ENCODE peak calls at places on chromosomes 5 and 9, in ten cellular contexts. U is activated T-cell treated with anti-CD3 and anti-CD28 coated beads for 1 hour; G is H7; X is hypothalamus; I is mucosa of gallbladder; F is MCF 10A; C is M059J; H is COR-L47; B is GM23338; V is stimulated activated CD4-positive, alpha-beta T cell treated with anti-CD3 and anti-CD28 coated beads, Interleukin-12 subunit alpha, Interleukin-12 subunit beta, amount 100 ng/mL, for 4 hours. T is an unnamed sample.

GRCh38 chr9:121225240-121225639 is 23.6 kb upstream of the RAB14 start:
- DNase-seq in B (no peak), U (no peak), I (no peak), H (no peak), V (no peak), X (no peak), G (no peak), C (no peak), F (no peak), T (no peak)

GRCh38 chr9:136306691-136307208 is 2.9 kb upstream of the CCDC187 start:
- DNase-seq in H (no peak), C (peak; percentile 41), U (no peak), V (no peak), I (no peak), G (no peak), B (peak; percentile 27), F (no peak), X (no peak), T (peak; percentile 59)

GRCh38 chr5:73946926-73947455 is 321.0 kb downstream of the ARHGEF28 start:
- DNase-seq in U (no peak), C (no peak), F (no peak), H (no peak), I (no peak), G (no peak), X (no peak), V (no peak), B (no peak), T (no peak)

GRCh38 chr5:178640331-178641045 is 13.6 kb upstream of the CLK4 start:
- DNase-seq in X (no peak), V (no peak), U (no peak), C (peak; percentile 52), B (no peak), I (no peak), H (no peak), F (peak; percentile 53), G (no peak), T (no peak)

GRCh38 chr5:81408496-81408895 is 14.6 kb upstream of the ACOT12 start:
- DNase-seq in C (no peak), X (no peak), H (no peak), U (no peak), V (no peak), B (peak; percentile 5), G (no peak), I (no peak), F (no peak), T (no peak)

GRCh38 chr9:21559402-21560280 is 77.5 kb upstream of the IFNE start:
- DNase-seq in B (peak; percentile 83), X (peak; percentile 10), C (peak; percentile 81), I (no peak), U (peak; percentile 16), F (peak; percentile 52), V (peak; percentile 52), H (peak; percentile 37), G (peak; percentile 92), T (peak; percentile 56)

GRCh38 chr9:98091735-98092632 is 27.0 kb downstream of the TRIM14 start:
- DNase-seq in U (no peak), F (no peak), H (no peak), B (peak; percentile 79), G (peak; percentile 85), C (no peak), V (no peak), X (no peak), I (no peak), T (no peak)

GRCh38 chr5:1809416-1810035 is 8.3 kb downstream of the NDUFS6 start:
- DNase-seq in G (no peak), F (no peak), C (no peak), U (no peak), I (no peak), V (no peak), H (no peak), X (no peak), B (no peak), T (no peak)

GRCh38 chr9:134602547-134603362 is 38.8 kb upstream of the COL5A1 start:
- DNase-seq in G (peak; percentile 32), B (no peak), U (no peak), H (no peak), I (peak; percentile 68), X (no peak), C (peak; percentile 100), F (peak; percentile 79), V (no peak), T (peak; percentile 28)

GRCh38 chr5:130135506-130135905 is 231.2 kb downstream of the CHSY3 start:
- DNase-seq in V (no peak), G (no peak), C (no peak), X (no peak), F (peak; percentile 81), H (no peak), B (no peak), I (no peak), U (no peak), T (no peak)

GRCh38 chr5:42813533-42813932 is 1.8 kb upstream of the SELENOP start:
- DNase-seq in C (no peak), B (peak; percentile 84), V (no peak), F (no peak), U (no peak), G (peak; percentile 40), H (no peak), X (peak; percentile 18), I (no peak), T (no peak)

GRCh38 chr5:151751091-151751490 is 7.3 kb downstream of the ATOX1 start:
- DNase-seq in G (no peak), U (no peak), I (no peak), B (no peak), F (peak; percentile 78), H (no peak), X (no peak), C (peak; percentile 66), V (no peak), T (no peak)

GRCh38 chr9:34185778-34186551 is 7.1 kb downstream of the UBAP1 start:
- DNase-seq in U (no peak), C (peak; percentile 96), I (no peak), F (peak; percentile 96), V (no peak), G (no peak), H (peak; percentile 12), X (no peak), B (no peak), T (no peak)

GRCh38 chr9:128159073-128159783 is 837 bp upstream of the BBLN start:
- DNase-seq in X (no peak), U (peak; percentile 26), V (peak; percentile 16), I (no peak), B (no peak), G (no peak), C (no peak), H (no peak), F (no peak), T (no peak)

GRCh38 chr9:84512493-84512892 is 157.0 kb upstream of the NTRK2 start:
- DNase-seq in H (no peak), G (no peak), C (no peak), U (no peak), X (no peak), B (no peak), F (peak; percentile 29), I (no peak), V (no peak), T (no peak)

GRCh38 chr9:72315089-72315509 is 49.9 kb downstream of the ZFAND5 start:
- DNase-seq in V (no peak), X (peak; percentile 16), U (no peak), G (no peak), H (peak; percentile 50), F (peak; percentile 58), I (peak; percentile 64), C (peak; percentile 93), B (no peak), T (no peak)

GRCh38 chr5:61450170-61450815 is 118.2 kb downstream of the ZSWIM6 start:
- DNase-seq in C (peak; percentile 91), V (no peak), B (no peak), F (peak; percentile 83), X (no peak), U (no peak), G (no peak), I (peak; percentile 24), H (no peak), T (no peak)

GRCh38 chr5:168097852-168098251 is 193.6 kb upstream of the WWC1 start:
- DNase-seq in B (no peak), V (no peak), C (no peak), G (no peak), F (no peak), X (no peak), I (no peak), H (no peak), U (no peak), T (no peak)

GRCh38 chr9:87059740-87060139 is 112.4 kb upstream of the GAS1 start:
- DNase-seq in X (no peak), V (no peak), I (no peak), C (no peak), U (no peak), H (no peak), B (no peak), F (no peak), G (no peak), T (no peak)

GRCh38 chr5:173069661-173070060 is 13.5 kb downstream of the CREBRF start:
- DNase-seq in U (no peak), X (no peak), I (no peak), V (no peak), C (no peak), G (no peak), F (no peak), H (no peak), B (no peak), T (no peak)

GRCh38 chr5:36090033-36090432 is 23.4 kb upstream of the UGT3A2 start:
- DNase-seq in H (no peak), X (no peak), B (peak; percentile 87), U (no peak), V (no peak), F (peak; percentile 25), C (peak; percentile 58), I (no peak), G (no peak), T (peak; percentile 4)

GRCh38 chr9:22240619-22241018 is 206.0 kb upstream of the DMRTA1 start:
- DNase-seq in H (no peak), U (no peak), V (no peak), B (no peak), I (no peak), G (no peak), C (peak; percentile 82), X (no peak), F (peak; percentile 54), T (no peak)

GRCh38 chr5:150298701-150299451 is 3.8 kb downstream of the ARSI start:
- DNase-seq in C (peak; percentile 97), V (no peak), I (no peak), G (no peak), H (no peak), F (peak; percentile 96), X (no peak), U (no peak), B (no peak), T (no peak)

GRCh38 chr5:108884736-108885135 is 137.0 kb downstream of the FER start:
- DNase-seq in B (no peak), I (no peak), G (no peak), U (no peak), H (no peak), V (no peak), C (peak; percentile 70), F (peak; percentile 4), X (no peak), T (no peak)

GRCh38 chr9:93493949-93494348 is 40.6 kb upstream of the FAM120AOS start:
- DNase-seq in X (no peak), F (no peak), G (no peak), I (peak; percentile 84), H (no peak), V (no peak), C (no peak), B (no peak), U (no peak), T (no peak)

GRCh38 chr9:69677931-69678330 is 5.8 kb upstream of the APBA1 start:
- DNase-seq in V (no peak), I (no peak), B (no peak), X (no peak), G (no peak), H (no peak), U (no peak), F (no peak), C (no peak), T (no peak)

GRCh38 chr9:87479801-87480201 is 17.9 kb upstream of the DAPK1 start:
- DNase-seq in B (no peak), F (no peak), X (no peak), G (no peak), U (no peak), V (no peak), H (no peak), C (peak; percentile 97), I (peak; percentile 41), T (no peak)

GRCh38 chr5:64768358-64769312 is at the start of the genes CWC27 and SREK1IP1:
- DNase-seq in F (peak; percentile 92), C (peak; percentile 88), I (peak; percentile 83), V (peak; percentile 71), U (peak; percentile 65), G (peak; percentile 64), B (peak; percentile 94), X (peak; percentile 65), H (peak; percentile 87), T (peak; percentile 75)